ENCODE peak calls at places on chromosomes 2 and 18, in five cellular contexts. E is lung, A is substantia nigra, R is WERI-Rb-1, V is lower lobe of right lung. C is an unnamed sample.
A peak's percentile ranks its signal among the peaks of the same experiment; 100 is the strongest.

GRCh38 chr2:39805936-39806608 is 27.0 kb upstream of the THUMPD2 start:
- DNase-seq in E (no peak), A (no peak), R (no peak), V (no peak), C (no peak)

GRCh38 chr18:12744103-12744502 is 41.3 kb downstream of the PSMG2 start:
- DNase-seq in E (no peak), A (no peak), R (no peak), V (no peak), C (no peak)

GRCh38 chr2:120969613-120970355 is 234.1 kb downstream of the GLI2 start:
- DNase-seq in E (no peak), A (no peak), R (no peak), V (no peak), C (peak; percentile 66)

GRCh38 chr18:79965119-79965902 is 868 bp downstream of the HSBP1L1 start:
- DNase-seq in E (peak; percentile 66), A (no peak), R (no peak), V (peak; percentile 73), C (peak; percentile 76)

GRCh38 chr2:60100034-60100433 is 453.4 kb downstream of the BCL11A start:
- DNase-seq in E (no peak), A (no peak), R (no peak), V (no peak), C (no peak)

GRCh38 chr2:211033765-211034164 is 477.4 kb downstream of the CPS1 start:
- DNase-seq in E (no peak), A (no peak), R (peak; percentile 22), V (no peak), C (no peak)

GRCh38 chr2:85161626-85161960 is 28.4 kb downstream of the TCF7L1 start:
- DNase-seq in E (no peak), A (no peak), R (no peak), V (no peak), C (no peak)

GRCh38 chr18:22324191-22325131 is 93.3 kb downstream of the CTAGE1 start:
- DNase-seq in E (peak; percentile 62), A (no peak), R (no peak), V (peak; percentile 79), C (peak; percentile 88)

GRCh38 chr18:63603772-63604171 is 16.6 kb downstream of the SERPINB13 start:
- DNase-seq in E (no peak), A (no peak), R (no peak), V (no peak), C (no peak)

GRCh38 chr2:165440367-165440766 is 29.1 kb upstream of the CSRNP3 start:
- DNase-seq in E (no peak), A (no peak), R (no peak), V (no peak), C (no peak)

GRCh38 chr18:49843778-49844625 is 30.7 kb upstream of the ACAA2 start:
- DNase-seq in E (peak; percentile 22), A (no peak), R (no peak), V (no peak), C (no peak)

GRCh38 chr2:105866439-105867170 is 121.9 kb downstream of the NCK2 start:
- DNase-seq in E (no peak), A (no peak), R (no peak), V (no peak), C (peak; percentile 51)

GRCh38 chr18:61459896-61460295 is 126.7 kb downstream of the CDH20 start:
- DNase-seq in E (no peak), A (no peak), R (no peak), V (no peak), C (no peak)

GRCh38 chr2:62624855-62625254 is 80.7 kb upstream of the EHBP1 start:
- DNase-seq in E (no peak), A (no peak), R (no peak), V (no peak), C (no peak)

GRCh38 chr2:64799592-64800252 is 146.0 kb upstream of the SERTAD2 start:
- DNase-seq in E (no peak), A (no peak), R (no peak), V (no peak), C (no peak)

GRCh38 chr2:136444323-136444722 is 321.0 kb upstream of the THSD7B start:
- DNase-seq in E (no peak), A (no peak), R (no peak), V (no peak), C (no peak)

GRCh38 chr2:175463639-175464310 is 282.3 kb upstream of the ATP5MC3 start:
- DNase-seq in E (no peak), A (no peak), R (no peak), V (peak; percentile 48), C (peak; percentile 64)

GRCh38 chr2:65350714-65351113 is 81.7 kb downstream of the SPRED2 start:
- DNase-seq in E (no peak), A (no peak), R (no peak), V (no peak), C (peak; percentile 73)

GRCh38 chr2:86790828-86791561 is at the start of gene CD8A:
- DNase-seq in E (no peak), A (no peak), R (no peak), V (no peak), C (peak; percentile 71)

GRCh38 chr18:13387856-13388548 is 169.4 kb downstream of the LDLRAD4 start:
- DNase-seq in E (no peak), A (no peak), R (no peak), V (no peak), C (no peak)

GRCh38 chr2:231207734-231208133 is 9.3 kb downstream of the ARMC9 start:
- DNase-seq in E (no peak), A (no peak), R (no peak), V (no peak), C (no peak)

GRCh38 chr2:9356336-9356735 is 67.0 kb downstream of the ITGB1BP1 start:
- DNase-seq in E (no peak), A (no peak), R (peak; percentile 43), V (no peak), C (no peak)

GRCh38 chr2:240481720-240482119 is 46.3 kb downstream of the GPC1 start:
- DNase-seq in E (peak; percentile 16), A (no peak), R (no peak), V (peak; percentile 42), C (peak; percentile 28)

GRCh38 chr18:31261792-31262582 is 56.0 kb upstream of the DSG1 start:
- DNase-seq in E (no peak), A (no peak), R (no peak), V (no peak), C (peak; percentile 57)

GRCh38 chr18:48080546-48080945 is 150.1 kb upstream of the SMAD2 start:
- DNase-seq in E (no peak), A (no peak), R (no peak), V (no peak), C (peak; percentile 66)

GRCh38 chr2:218261424-218262273 is 834 bp downstream of the GPBAR1 start:
- DNase-seq in E (no peak), A (no peak), R (peak; percentile 48), V (no peak), C (peak; percentile 61)

GRCh38 chr2:218264773-218265601 is 4.2 kb downstream of the GPBAR1 start:
- DNase-seq in E (no peak), A (no peak), R (no peak), V (no peak), C (no peak)

GRCh38 chr2:218263817-218264611 is 3.2 kb downstream of the GPBAR1 start:
- DNase-seq in E (no peak), A (no peak), R (no peak), V (no peak), C (no peak)

GRCh38 chr2:218260742-218261423 is at the start of gene GPBAR1:
- DNase-seq in E (no peak), A (no peak), R (peak; percentile 42), V (peak; percentile 62), C (peak; percentile 88)

GRCh38 chr2:218262631-218263586 is 2.1 kb downstream of the GPBAR1 start:
- DNase-seq in E (no peak), A (no peak), R (no peak), V (peak; percentile 48), C (no peak)
- H3K27ac ChIP-seq in E (no peak overlapping the region), A (no peak overlapping the region), R (no peak overlapping the region), V (peak overlapping the region; percentile 24), C (no peak overlapping the region)

DNA sequence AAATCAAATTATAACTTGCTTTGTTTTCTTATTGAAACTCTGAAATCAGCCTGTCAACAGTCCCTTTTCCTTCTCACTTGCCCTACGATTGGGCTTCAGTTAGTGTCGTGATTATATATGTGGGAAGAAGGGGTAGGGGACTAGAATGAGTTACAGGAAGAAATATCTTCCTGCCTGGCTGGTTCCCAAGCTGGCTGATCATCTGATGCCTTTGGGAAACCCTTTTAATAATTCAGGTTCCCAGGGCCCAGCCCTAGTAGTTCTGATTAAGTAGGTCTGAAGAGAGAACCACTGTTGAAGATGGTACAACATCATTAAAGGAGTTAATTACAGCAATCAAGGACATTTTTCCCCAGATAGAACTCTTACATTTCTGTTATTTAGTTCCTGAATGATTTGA is 110.1 kb upstream of the EML6 start:
- DNase-seq in E (no peak), A (no peak), R (no peak), V (no peak), C (no peak)
- H3K27ac ChIP-seq in E (peak overlapping the region; percentile 39), A (no peak overlapping the region), R (no peak overlapping the region), V (peak overlapping the region; percentile 9), C (no peak overlapping the region)

DNA sequence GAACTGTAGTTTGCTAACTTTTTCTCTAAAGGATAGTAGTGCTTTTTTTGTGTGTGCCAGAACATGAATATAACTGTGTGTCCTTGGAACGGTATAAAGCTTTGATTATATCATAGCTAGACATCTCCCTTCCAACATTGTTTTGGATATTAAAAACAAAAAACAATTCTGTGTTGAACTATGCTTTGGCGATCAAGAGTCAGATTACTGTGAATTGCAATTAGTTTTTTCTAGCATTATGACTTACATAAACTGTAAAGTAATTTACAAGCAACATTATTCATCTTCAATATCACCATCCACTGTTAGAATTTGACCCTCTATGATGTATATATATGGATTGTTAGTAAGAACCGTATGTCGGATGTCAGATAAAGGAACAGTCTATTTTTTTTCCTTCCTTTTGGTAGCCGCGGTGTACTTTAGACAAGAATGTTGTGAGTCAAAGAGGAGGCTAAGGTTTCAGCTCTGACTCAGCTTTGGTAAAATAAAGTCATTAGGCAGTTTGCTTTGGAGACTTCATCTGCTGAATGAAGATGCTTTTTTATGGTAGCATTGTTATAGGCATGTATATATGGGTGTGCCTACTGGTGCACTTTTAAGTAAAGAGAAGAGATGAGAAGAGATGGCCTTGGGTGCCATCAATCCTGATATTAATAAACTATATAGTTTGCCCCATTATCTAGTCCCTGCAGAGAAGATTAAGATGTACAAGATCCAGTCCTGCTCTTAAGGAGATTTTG is 76.4 kb downstream of the LTBP1 start:
- DNase-seq in E (no peak), A (no peak), R (no peak), V (no peak), C (no peak)
- H3K27ac ChIP-seq in E (no peak overlapping the region), A (no peak overlapping the region), R (no peak overlapping the region), V (no peak overlapping the region), C (no peak overlapping the region)

DNA sequence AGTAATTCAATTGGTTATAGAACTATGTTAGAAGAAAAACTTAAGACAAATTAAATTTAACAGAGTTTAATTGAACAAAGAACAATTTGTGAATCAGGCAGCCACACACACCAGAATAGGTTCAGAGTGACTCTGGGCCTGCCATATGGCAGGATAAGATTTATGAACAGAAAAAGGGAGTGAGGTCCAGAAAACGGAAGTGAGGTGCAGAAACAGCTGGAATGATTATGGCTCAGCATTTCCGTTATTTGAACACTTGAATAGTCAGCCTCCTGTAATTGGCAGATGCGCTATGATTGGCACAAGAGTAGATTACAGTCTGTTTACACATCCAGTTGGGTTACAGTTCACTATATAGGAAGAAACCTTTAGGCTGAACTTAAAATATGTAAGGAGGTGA is 99.0 kb downstream of the MBD2 start:
- DNase-seq in E (no peak), A (no peak), R (no peak), V (no peak), C (no peak)
- H3K27ac ChIP-seq in E (no peak overlapping the region), A (no peak overlapping the region), R (no peak overlapping the region), V (no peak overlapping the region), C (no peak overlapping the region)

C was measured in endodermal cell.